ENCODE peak calls at places on chromosomes 4 and X, in six cellular contexts. A is HepG2, J is K562, F is WTC11, T is H1, V is GM12878. N is an unnamed sample.

GRCh38 chr4:69749771-69750170 is 10.6 kb downstream of the SULT1B1 start:
- DNase-seq in A (no peak), T (no peak), F (no peak), J (no peak), V (no peak), N (no peak)

GRCh38 chr4:157270108-157270507 is 49.6 kb downstream of the GRIA2 start:
- DNase-seq in A (no peak), T (no peak), V (no peak), J (no peak), F (peak), N (no peak)

GRCh38 chr4:82774711-82775171 is 23.9 kb downstream of the SCD5 start:
- DNase-seq in V (no peak), A (no peak), J (no peak), T (no peak), F (no peak), N (no peak)

GRCh38 chrX:1524874-1525582 is 12.0 kb downstream of the P2RY8 start:
- DNase-seq in J (no peak), V (no peak), A (no peak), F (no peak), T (no peak), N (no peak)

GRCh38 chr4:129371901-129372300 is 275.9 kb downstream of the C4orf33 start:
- DNase-seq in T (no peak), F (no peak), A (no peak), J (no peak), V (no peak), N (no peak)

GRCh38 chr4:38493068-38493467 is 170.9 kb upstream of the KLF3 start:
- DNase-seq in T (no peak), A (no peak), F (no peak), J (peak), V (no peak), N (no peak)

GRCh38 chrX:15497865-15498264 is 2.7 kb upstream of the BMX start:
- DNase-seq in F (peak), J (peak), T (peak), V (no peak), A (peak), N (peak)

GRCh38 chr4:89838005-89838404 is 1.0 kb upstream of the SNCA start:
- DNase-seq in V (no peak), F (no peak), J (peak), A (no peak), T (no peak), N (no peak)

GRCh38 chrX:703466-704210 is 73.0 kb downstream of the SHOX start:
- DNase-seq in T (no peak), V (no peak), J (no peak), A (no peak), F (no peak), N (no peak)

DNA sequence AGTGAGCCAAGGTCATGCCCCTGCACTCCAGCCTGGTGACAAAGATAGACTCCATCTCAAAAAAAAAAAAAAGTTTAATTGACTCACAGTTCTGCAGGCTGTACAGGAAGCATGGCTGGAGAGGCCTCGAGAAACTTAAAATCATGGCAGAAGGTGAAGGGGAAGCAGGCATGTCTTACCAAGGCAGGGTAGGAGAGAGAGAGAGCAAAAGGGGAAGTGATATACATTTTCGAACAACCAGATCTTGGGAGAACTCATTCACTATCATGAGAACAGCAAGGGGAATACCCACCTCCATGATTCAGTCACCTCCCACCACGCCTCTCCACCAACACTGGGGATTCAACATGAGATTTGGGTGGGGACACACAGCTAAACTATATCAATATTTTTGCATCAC is 315.2 kb upstream of the HTR2C start:
- DNase-seq in T (no peak), V (no peak), J (no peak), A (no peak), F (no peak), N (no peak)
- TF ChIP-seq ATF3 in T (no peak), V (no peak), J (no peak), A (no peak), F (no peak), N (no peak)

DNA sequence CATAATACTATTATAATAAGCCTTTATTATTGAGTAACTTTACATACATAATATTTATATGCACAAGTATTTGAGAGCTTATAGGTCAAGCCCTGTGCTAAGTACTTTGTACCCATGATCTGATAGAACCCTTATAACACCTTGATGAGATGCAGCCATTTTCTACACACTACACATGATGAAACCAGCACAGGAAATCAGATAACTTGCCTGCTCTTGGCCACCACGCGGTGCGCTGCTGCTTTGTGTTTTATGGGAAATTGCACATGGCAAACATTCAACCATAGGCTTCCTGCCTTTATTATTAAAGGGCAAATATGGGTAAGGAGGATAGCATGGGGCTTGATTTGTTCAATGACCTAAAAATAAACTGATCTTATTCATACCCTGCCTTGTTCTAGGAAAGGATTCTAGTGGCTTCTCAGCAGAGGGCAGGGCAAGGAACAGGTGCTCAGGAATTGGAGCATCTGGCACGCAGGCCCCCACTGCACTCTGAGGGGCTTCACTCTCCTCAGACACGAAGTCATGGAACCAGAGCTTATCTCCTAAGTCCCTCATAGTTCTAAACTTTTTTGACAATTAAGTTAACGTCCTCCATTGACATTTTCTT is 31.6 kb upstream of the NAP1L5 start:
- DNase-seq in A (no peak), T (no peak), F (no peak), V (no peak), J (no peak), N (no peak)
- TF ChIP-seq ATF3 in A (no peak), T (no peak), F (no peak), V (no peak), J (no peak), N (no peak)

GRCh38 chr4:8469550-8469949 is 29.0 kb downstream of the TRMT44 start:
- DNase-seq in J (no peak), F (no peak), A (no peak), T (no peak), V (no peak), N (no peak)

GRCh38 chr4:8470451-8471024 is 30.0 kb downstream of the TRMT44 start:
- DNase-seq in V (no peak), A (no peak), T (no peak), F (no peak), J (no peak), N (no peak)

GRCh38 chr4:8471211-8471875 is 30.8 kb downstream of the TRMT44 start:
- DNase-seq in J (no peak), T (no peak), V (no peak), F (no peak), A (no peak), N (no peak)

GRCh38 chr4:8467016-8467415 is 26.4 kb downstream of the TRMT44 start:
- DNase-seq in A (no peak), T (no peak), J (no peak), F (no peak), V (no peak), N (no peak)

GRCh38 chr4:8468746-8469535 is 28.4 kb downstream of the TRMT44 start:
- DNase-seq in F (peak), J (peak), V (peak), A (peak), T (peak), N (peak)
- TF ChIP-seq ATF3 in F (no peak), J (peak), V (no peak), A (no peak), T (no peak), N (no peak)

DNA sequence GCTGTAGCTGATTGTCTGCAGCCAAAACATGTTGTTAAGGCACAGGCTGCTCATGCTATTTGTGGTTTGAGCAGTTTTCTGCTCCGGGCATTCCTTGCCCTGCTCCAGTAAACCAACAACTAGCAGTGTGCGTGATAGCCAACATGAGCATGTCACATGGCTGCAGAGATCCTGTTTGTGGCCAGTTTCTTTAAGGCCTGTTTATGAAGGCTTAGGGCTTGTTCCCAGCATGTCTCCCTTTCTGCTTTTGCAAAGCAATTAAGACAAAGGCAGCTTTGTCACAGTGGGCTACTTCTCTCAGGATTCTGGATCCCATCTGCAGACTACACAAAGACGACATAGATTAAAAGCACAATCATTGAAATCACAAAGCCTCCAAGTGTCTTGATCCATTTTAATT is 160.5 kb downstream of the ZNF518B start:
- DNase-seq in T (no peak), F (no peak), V (no peak), J (no peak), A (no peak), N (no peak)
- TF ChIP-seq ATF3 in T (no peak), F (no peak), V (no peak), J (no peak), A (no peak), N (no peak)

GRCh38 chr4:76750716-76751115 is 147.2 kb downstream of the SOWAHB start:
- DNase-seq in V (no peak), J (no peak), A (no peak), F (no peak), T (no peak), N (no peak)

GRCh38 chr4:76751612-76752343 is 146.2 kb downstream of the SOWAHB start:
- DNase-seq in V (no peak), T (no peak), J (no peak), F (no peak), A (no peak), N (no peak)

GRCh38 chr4:76753814-76754213 is 144.1 kb downstream of the SOWAHB start:
- DNase-seq in F (no peak), V (no peak), T (no peak), J (no peak), A (no peak), N (no peak)

GRCh38 chr4:76754439-76754838 is 143.5 kb downstream of the SOWAHB start:
- DNase-seq in V (no peak), T (no peak), A (no peak), J (no peak), F (no peak), N (no peak)

GRCh38 chr4:76752911-76753494 is 144.9 kb downstream of the SOWAHB start:
- DNase-seq in A (no peak), J (no peak), F (no peak), V (no peak), T (no peak), N (peak)
- TF ChIP-seq ATF3 in A (no peak), J (no peak), F (no peak), V (no peak), T (no peak), N (no peak)

GRCh38 chr4:108425988-108426387 is 194.4 kb upstream of the RPL34 start:
- DNase-seq in V (no peak), A (no peak), F (no peak), J (no peak), T (no peak), N (no peak)
- TF ChIP-seq ATF3 in V (no peak), A (no peak), F (no peak), J (no peak), T (no peak), N (no peak)

DNA sequence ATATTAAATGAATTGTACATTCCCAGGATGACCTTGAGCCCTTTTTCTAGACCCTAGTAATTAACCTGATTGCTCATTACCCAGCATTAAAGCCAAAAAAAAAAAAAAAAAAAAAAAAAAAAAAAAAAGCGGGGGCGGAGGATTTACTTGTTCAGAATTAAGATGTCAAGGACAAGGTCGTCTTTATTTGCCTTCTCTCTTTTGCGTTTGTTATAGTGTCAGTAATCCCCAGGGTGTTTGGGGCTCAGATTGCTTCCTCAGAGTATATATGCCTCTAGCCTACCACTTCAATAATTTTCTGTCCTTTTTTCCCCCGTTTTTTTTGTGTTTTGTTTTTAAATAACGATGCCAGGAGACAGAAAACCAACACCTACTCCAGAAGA is 138.4 kb downstream of the AFF1 start:
- DNase-seq in F (no peak), T (no peak), A (peak), V (peak), J (no peak), N (no peak)
- TF ChIP-seq ATF3 in F (no peak), T (no peak), A (no peak), V (no peak), J (no peak), N (no peak)

N was measured in HCT116.